ENCODE peak calls at places on chromosome 12, in nine cellular contexts. V is WTC11, P is NCI-H1092, K is AG10803, B is T-helper 1 cell, D is progenitor cell of endocrine pancreas, E is glutamatergic neuron, Y is HS-5, H is tibial nerve. Q is an unnamed sample.

GRCh38 chr12:28237423-28237822 is 47.2 kb downstream of the CCDC91 start:
- DNase-seq in E (peak; percentile 12), B (no peak), P (no peak), D (no peak), K (no peak), H (no peak), Y (no peak), V (peak; percentile 25), Q (no peak)

GRCh38 chr12:83186437-83186836 is 499.7 kb downstream of the TMTC2 start:
- DNase-seq in B (no peak), K (no peak), Y (no peak), D (no peak), V (no peak), H (no peak), P (no peak), E (no peak), Q (no peak)

GRCh38 chr12:126069549-126070165 is 1004.4 kb downstream of the AACS start:
- DNase-seq in D (peak; percentile 52), P (peak; percentile 58), B (no peak), K (peak; percentile 15), V (peak; percentile 47), Y (peak; percentile 73), H (no peak), E (peak; percentile 69), Q (no peak)

GRCh38 chr12:100753837-100754236 is 40.7 kb upstream of the ANO4 start:
- DNase-seq in D (no peak), Y (no peak), P (peak; percentile 3), V (no peak), K (no peak), H (no peak), B (no peak), E (no peak), Q (no peak)

GRCh38 chr12:31207799-31208465 is 118.0 kb downstream of the SINHCAF start:
- DNase-seq in B (no peak), D (no peak), K (no peak), V (no peak), P (no peak), E (no peak), Y (no peak), H (no peak), Q (no peak)

GRCh38 chr12:29343022-29343799 is 37.8 kb downstream of the ERGIC2 start:
- DNase-seq in V (no peak), B (no peak), D (no peak), P (no peak), Y (no peak), K (no peak), H (no peak), E (no peak), Q (no peak)

GRCh38 chr12:93153321-93153720 is 224.2 kb upstream of the EEA1 start:
- DNase-seq in Y (no peak), P (no peak), V (no peak), B (no peak), H (no peak), E (no peak), K (no peak), D (no peak), Q (no peak)

GRCh38 chr12:106885546-106886249 is 70.0 kb upstream of the TMEM263 start:
- DNase-seq in H (no peak), V (no peak), K (no peak), D (no peak), E (no peak), Y (no peak), P (no peak), B (no peak), Q (no peak)

GRCh38 chr12:12660201-12660600 is 35.8 kb downstream of the GPR19 start:
- DNase-seq in K (no peak), V (no peak), D (no peak), Y (no peak), H (no peak), P (no peak), B (no peak), E (no peak), Q (no peak)

GRCh38 chr12:44689587-44689986 is 186.5 kb downstream of the NELL2 start:
- DNase-seq in E (no peak), P (no peak), Y (no peak), D (no peak), B (no peak), K (no peak), H (no peak), V (no peak), Q (no peak)

GRCh38 chr12:10741836-10742235 is 18.7 kb upstream of the YBX3 start:
- DNase-seq in P (no peak), Y (no peak), K (no peak), H (no peak), D (no peak), V (no peak), B (no peak), E (no peak), Q (no peak)

GRCh38 chr12:57240926-57241555 is 9.9 kb downstream of the STAC3 start:
- DNase-seq in E (peak; percentile 79), Y (no peak), K (no peak), P (no peak), B (no peak), H (no peak), D (no peak), V (peak; percentile 71), Q (peak; percentile 70)

GRCh38 chr12:31967569-31967968 is 8.4 kb downstream of the RESF1 start:
- DNase-seq in V (no peak), D (no peak), K (no peak), Y (no peak), P (no peak), H (no peak), E (no peak), B (no peak), Q (no peak)

GRCh38 chr12:622420-622819 is 40.8 kb downstream of the NINJ2 start:
- DNase-seq in K (no peak), D (no peak), E (no peak), Y (no peak), H (no peak), B (no peak), P (no peak), V (no peak), Q (no peak)

GRCh38 chr12:132602578-132603239 is 7.7 kb downstream of the LRCOL1 start:
- DNase-seq in B (no peak), K (no peak), D (no peak), E (no peak), V (no peak), P (no peak), H (no peak), Y (no peak), Q (no peak)

GRCh38 chr12:105721051-105721825 is 390.7 kb downstream of the C12orf75 start:
- DNase-seq in B (no peak), K (peak; percentile 76), V (no peak), H (no peak), D (no peak), E (no peak), P (no peak), Y (no peak), Q (no peak)

GRCh38 chr12:12749433-12749832 is 32.3 kb downstream of the CDKN1B start:
- DNase-seq in P (no peak), D (no peak), Y (no peak), K (peak; percentile 69), B (no peak), E (no peak), H (no peak), V (no peak), Q (no peak)

GRCh38 chr12:50718760-50719159 is 45.1 kb upstream of the ATF1 start:
- DNase-seq in P (no peak), K (no peak), H (no peak), B (no peak), Y (no peak), E (no peak), D (no peak), V (no peak), Q (no peak)

GRCh38 chr12:57591567-57592325 is 754 bp downstream of the PIP4K2C start:
- DNase-seq in B (no peak), D (no peak), H (no peak), K (peak; percentile 10), Y (no peak), E (peak; percentile 39), P (no peak), V (no peak), Q (no peak)

GRCh38 chr12:101019667-101020066 is 190.4 kb downstream of the SLC5A8 start:
- DNase-seq in Y (no peak), E (no peak), D (no peak), V (no peak), P (no peak), H (no peak), K (no peak), B (no peak), Q (no peak)